ENCODE peak calls at places on chromosomes 16 and 17, in five cellular contexts. One of them, this sample, is unnamed.

GRCh38 chr16:4233431-4233830 is 8.4 kb downstream of the SRL start:
- DNase-seq in heart left ventricle: no peak
- DNase-seq in tibial nerve: no peak
- DNase-seq in dorsolateral prefrontal cortex: no peak
- DNase-seq in cardiac muscle cell: no peak
- DNase-seq in this sample: no peak

GRCh38 chr16:71479420-71479819 is 9.7 kb downstream of the ZNF19 start:
- DNase-seq in heart left ventricle: no peak
- DNase-seq in cardiac muscle cell: peak
- DNase-seq in tibial nerve: no peak
- DNase-seq in dorsolateral prefrontal cortex: no peak
- DNase-seq in this sample: no peak

GRCh38 chr17:50352072-50352692 is 6.3 kb downstream of the XYLT2 start:
- DNase-seq in heart left ventricle: peak
- DNase-seq in tibial nerve: no peak
- DNase-seq in cardiac muscle cell: no peak
- DNase-seq in dorsolateral prefrontal cortex: peak
- DNase-seq in this sample: no peak

GRCh38 chr16:57938484-57938883 is 32.4 kb downstream of the CNGB1 start:
- DNase-seq in dorsolateral prefrontal cortex: no peak
- DNase-seq in cardiac muscle cell: no peak
- DNase-seq in heart left ventricle: no peak
- DNase-seq in tibial nerve: no peak
- DNase-seq in this sample: no peak

GRCh38 chr17:32659419-32659842 is 172.6 kb downstream of the CDK5R1 start:
- DNase-seq in heart left ventricle: peak
- DNase-seq in dorsolateral prefrontal cortex: peak
- DNase-seq in tibial nerve: peak
- DNase-seq in cardiac muscle cell: peak
- DNase-seq in this sample: peak

GRCh38 chr17:6000426-6000825 is 69.8 kb upstream of the WSCD1 start:
- DNase-seq in cardiac muscle cell: no peak
- DNase-seq in heart left ventricle: no peak
- DNase-seq in tibial nerve: no peak
- DNase-seq in dorsolateral prefrontal cortex: no peak
- DNase-seq in this sample: no peak

GRCh38 chr17:40474419-40475002 is 26.9 kb downstream of the TNS4 start:
- DNase-seq in cardiac muscle cell: peak
- DNase-seq in heart left ventricle: no peak
- DNase-seq in tibial nerve: no peak
- DNase-seq in dorsolateral prefrontal cortex: no peak
- DNase-seq in this sample: no peak

GRCh38 chr17:44384281-44384822 is 5.1 kb downstream of the ITGA2B start:
- DNase-seq in tibial nerve: no peak
- DNase-seq in heart left ventricle: no peak
- DNase-seq in dorsolateral prefrontal cortex: no peak
- DNase-seq in cardiac muscle cell: no peak
- DNase-seq in this sample: no peak

GRCh38 chr17:37133131-37133530 is 184.4 kb downstream of the AATF start:
- DNase-seq in heart left ventricle: no peak
- DNase-seq in cardiac muscle cell: no peak
- DNase-seq in dorsolateral prefrontal cortex: no peak
- DNase-seq in tibial nerve: no peak
- DNase-seq in this sample: no peak

GRCh38 chr16:67459066-67459857 is 21.7 kb downstream of the ATP6V0D1 start:
- DNase-seq in cardiac muscle cell: peak
- DNase-seq in tibial nerve: no peak
- DNase-seq in dorsolateral prefrontal cortex: no peak
- DNase-seq in heart left ventricle: peak
- DNase-seq in this sample: peak

GRCh38 chr16:15897834-15898254 is 9.4 kb upstream of the CEP20 start:
- DNase-seq in heart left ventricle: no peak
- DNase-seq in dorsolateral prefrontal cortex: no peak
- DNase-seq in cardiac muscle cell: no peak
- DNase-seq in tibial nerve: no peak
- DNase-seq in this sample: no peak

GRCh38 chr17:62994931-62995330 is 28.9 kb downstream of the TANC2 start:
- DNase-seq in dorsolateral prefrontal cortex: no peak
- DNase-seq in tibial nerve: no peak
- DNase-seq in heart left ventricle: no peak
- DNase-seq in cardiac muscle cell: peak
- DNase-seq in this sample: no peak

GRCh38 chr17:79431175-79431574 is 179.7 kb downstream of the RBFOX3 start:
- DNase-seq in heart left ventricle: no peak
- DNase-seq in dorsolateral prefrontal cortex: no peak
- DNase-seq in cardiac muscle cell: no peak
- DNase-seq in tibial nerve: no peak
- DNase-seq in this sample: no peak

GRCh38 chr17:80270104-80270503 is 9.5 kb downstream of the RNF213 start:
- DNase-seq in dorsolateral prefrontal cortex: no peak
- DNase-seq in heart left ventricle: no peak
- DNase-seq in cardiac muscle cell: no peak
- DNase-seq in tibial nerve: no peak
- DNase-seq in this sample: no peak

GRCh38 chr16:30621765-30622164 is 11.6 kb upstream of the ZNF689 start:
- DNase-seq in cardiac muscle cell: no peak
- DNase-seq in heart left ventricle: no peak
- DNase-seq in tibial nerve: no peak
- DNase-seq in dorsolateral prefrontal cortex: no peak
- DNase-seq in this sample: no peak

GRCh38 chr17:55820675-55821074 is 69.8 kb downstream of the PCTP start:
- DNase-seq in cardiac muscle cell: no peak
- DNase-seq in dorsolateral prefrontal cortex: no peak
- DNase-seq in heart left ventricle: no peak
- DNase-seq in tibial nerve: no peak
- DNase-seq in this sample: no peak

GRCh38 chr17:4317648-4318047 is 48.8 kb downstream of the UBE2G1 start:
- DNase-seq in tibial nerve: no peak
- DNase-seq in cardiac muscle cell: no peak
- DNase-seq in dorsolateral prefrontal cortex: no peak
- DNase-seq in heart left ventricle: no peak
- DNase-seq in this sample: no peak

GRCh38 chr17:44599298-44600175 is 42.3 kb downstream of the FZD2 start:
- DNase-seq in heart left ventricle: peak
- DNase-seq in dorsolateral prefrontal cortex: peak
- DNase-seq in tibial nerve: peak
- DNase-seq in cardiac muscle cell: peak
- DNase-seq in this sample: peak

GRCh38 chr17:50651661-50652060 is 17.0 kb downstream of the ABCC3 start:
- DNase-seq in cardiac muscle cell: no peak
- DNase-seq in heart left ventricle: no peak
- DNase-seq in tibial nerve: no peak
- DNase-seq in dorsolateral prefrontal cortex: no peak
- DNase-seq in this sample: no peak

GRCh38 chr16:81107506-81107905 is 11.3 kb upstream of the GCSH start:
- DNase-seq in tibial nerve: no peak
- DNase-seq in dorsolateral prefrontal cortex: no peak
- DNase-seq in cardiac muscle cell: no peak
- DNase-seq in heart left ventricle: no peak
- DNase-seq in this sample: no peak

GRCh38 chr16:56787185-56787584 is 57.3 kb downstream of the NUP93 start:
- DNase-seq in dorsolateral prefrontal cortex: peak
- DNase-seq in cardiac muscle cell: peak
- DNase-seq in tibial nerve: no peak
- DNase-seq in heart left ventricle: no peak
- DNase-seq in this sample: no peak

GRCh38 chr17:44379887-44380286 is 9.6 kb downstream of the ITGA2B start:
- DNase-seq in heart left ventricle: no peak
- DNase-seq in dorsolateral prefrontal cortex: no peak
- DNase-seq in cardiac muscle cell: no peak
- DNase-seq in tibial nerve: no peak
- DNase-seq in this sample: no peak

GRCh38 chr16:88730632-88731607 is 24.6 kb downstream of the CTU2 start:
- DNase-seq in heart left ventricle: no peak
- DNase-seq in tibial nerve: no peak
- DNase-seq in cardiac muscle cell: no peak
- DNase-seq in dorsolateral prefrontal cortex: no peak
- DNase-seq in this sample: no peak

GRCh38 chr17:81665205-81666091 is 957 bp downstream of the OXLD1 start:
- DNase-seq in dorsolateral prefrontal cortex: peak
- DNase-seq in tibial nerve: no peak
- DNase-seq in heart left ventricle: no peak
- DNase-seq in cardiac muscle cell: no peak
- DNase-seq in this sample: no peak

GRCh38 chr16:84495506-84495905 is 9.0 kb downstream of the MEAK7 start:
- DNase-seq in tibial nerve: no peak
- DNase-seq in cardiac muscle cell: no peak
- DNase-seq in dorsolateral prefrontal cortex: no peak
- DNase-seq in heart left ventricle: no peak
- DNase-seq in this sample: no peak

GRCh38 chr17:49993423-49994037 is 1.5 kb downstream of the DLX3 start:
- DNase-seq in cardiac muscle cell: peak
- DNase-seq in dorsolateral prefrontal cortex: no peak
- DNase-seq in heart left ventricle: no peak
- DNase-seq in tibial nerve: no peak
- DNase-seq in this sample: no peak

DNA sequence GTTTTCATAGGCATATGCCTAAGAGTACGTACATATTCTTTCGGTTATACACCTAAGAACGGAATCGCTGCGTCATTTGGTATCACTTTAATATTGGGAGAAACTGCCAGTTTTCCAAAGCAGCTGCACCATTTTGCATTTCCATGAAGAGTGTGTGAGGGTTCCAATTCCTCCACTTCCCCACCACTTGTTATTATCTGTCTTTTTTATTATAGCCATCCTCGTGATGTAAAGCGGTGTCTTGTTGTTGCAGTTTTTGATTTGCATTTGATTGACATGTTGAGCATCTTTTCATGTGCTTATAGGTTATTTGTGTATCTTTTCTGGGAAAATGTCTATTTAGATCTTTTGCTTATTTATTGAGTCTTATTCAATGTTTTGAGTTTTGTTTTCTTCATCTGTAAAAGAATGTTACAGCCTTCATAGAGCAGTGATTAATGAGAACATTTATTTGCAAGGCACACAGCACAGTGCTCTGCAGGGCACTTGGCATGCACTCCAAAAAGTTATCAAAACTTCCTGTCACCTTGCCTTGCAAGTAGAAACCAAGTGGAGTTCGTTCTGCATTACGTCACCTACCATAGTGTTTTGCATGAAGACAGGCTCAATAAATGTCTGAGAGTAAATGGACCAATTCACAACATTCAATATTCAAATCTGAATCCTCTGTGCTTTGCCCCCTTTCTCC is 26.6 kb upstream of the ST6GALNAC1 start:
- DNase-seq in heart left ventricle: no peak
- DNase-seq in tibial nerve: no peak
- DNase-seq in cardiac muscle cell: no peak
- DNase-seq in dorsolateral prefrontal cortex: no peak
- DNase-seq in this sample: peak
- H3K4me3 ChIP-seq in heart left ventricle: no peak
- H3K4me3 ChIP-seq in tibial nerve: no peak
- H3K4me3 ChIP-seq in cardiac muscle cell: no peak
- H3K4me3 ChIP-seq in dorsolateral prefrontal cortex: no peak
- H3K4me3 ChIP-seq in this sample: no peak

DNA sequence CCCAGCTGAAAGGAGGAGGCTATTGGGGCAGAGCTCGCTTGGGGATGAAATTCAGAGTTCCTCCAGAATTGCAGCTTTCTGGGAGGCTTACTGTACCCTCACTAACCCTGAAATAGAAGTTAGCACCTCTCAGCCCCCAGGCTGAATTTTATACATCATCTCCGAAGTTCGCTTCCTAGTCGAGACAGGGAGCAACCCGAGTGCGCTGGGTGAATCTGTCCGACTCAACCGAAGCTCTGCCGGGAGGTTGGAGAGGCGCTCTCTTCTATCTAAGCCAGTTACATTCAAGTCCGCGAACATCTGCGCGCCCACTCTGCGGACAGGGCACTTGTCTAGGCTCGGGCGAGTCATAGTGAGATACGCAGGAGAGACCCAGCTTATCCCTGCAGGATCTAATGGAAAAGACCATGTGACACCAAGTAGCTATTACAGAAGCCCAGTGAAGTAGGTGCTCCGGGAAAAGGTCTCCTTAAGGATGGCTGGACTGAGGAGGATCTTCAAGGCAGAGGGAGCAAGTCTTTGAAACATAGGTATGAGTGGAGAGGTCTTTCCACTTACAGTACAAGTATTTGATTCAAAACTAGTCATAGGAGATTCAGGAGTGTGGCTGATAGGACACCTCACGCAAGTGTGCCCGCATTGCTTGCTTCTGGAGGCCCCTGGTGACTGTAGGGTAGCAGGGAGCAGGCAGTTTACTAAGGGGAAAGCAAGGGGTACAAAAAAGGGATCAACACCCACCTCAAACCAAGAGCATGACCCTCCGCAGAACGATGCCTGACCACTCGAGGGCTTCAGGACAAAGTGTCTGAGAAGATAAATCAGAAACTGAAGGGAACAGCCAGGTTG is 667 bp upstream of the HES7 start:
- DNase-seq in cardiac muscle cell: peak
- DNase-seq in heart left ventricle: no peak
- DNase-seq in dorsolateral prefrontal cortex: no peak
- DNase-seq in tibial nerve: no peak
- DNase-seq in this sample: no peak
- H3K27ac ChIP-seq in cardiac muscle cell: no peak
- H3K27ac ChIP-seq in heart left ventricle: no peak
- H3K27ac ChIP-seq in dorsolateral prefrontal cortex: no peak
- H3K27ac ChIP-seq in tibial nerve: peak
- H3K27ac ChIP-seq in this sample: no peak

GRCh38 chr16:1152651-1153259 is at the start of gene CACNA1H:
- DNase-seq in tibial nerve: no peak
- DNase-seq in heart left ventricle: no peak
- DNase-seq in dorsolateral prefrontal cortex: no peak
- DNase-seq in cardiac muscle cell: peak
- DNase-seq in this sample: no peak
- TF ChIP-seq CTCF in tibial nerve: peak
- TF ChIP-seq CTCF in heart left ventricle: peak
- TF ChIP-seq CTCF in dorsolateral prefrontal cortex: no peak
- TF ChIP-seq CTCF in cardiac muscle cell: no peak
- TF ChIP-seq CTCF in this sample: no peak

DNA sequence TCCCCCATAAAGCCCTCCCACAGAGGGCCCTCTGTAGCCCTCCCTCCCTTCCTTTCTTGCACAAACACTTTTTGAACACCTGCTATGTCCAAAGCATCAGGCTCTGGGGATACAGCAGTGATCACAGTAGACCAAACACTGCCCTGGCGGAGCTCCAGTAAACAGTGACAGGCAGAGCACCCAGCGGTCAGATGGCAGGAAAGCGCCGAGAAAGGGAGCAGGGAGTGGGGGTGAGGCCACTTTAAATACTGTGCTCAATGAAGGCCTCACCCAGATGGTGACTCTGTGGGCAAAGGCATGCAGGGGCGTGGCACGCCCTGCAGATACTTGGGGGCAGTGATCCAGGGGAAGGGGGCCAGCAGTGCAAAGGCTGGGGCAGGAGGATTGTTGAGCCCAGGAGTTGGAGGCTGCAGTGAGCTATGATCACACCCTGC is 7.6 kb downstream of the PRR29 start:
- DNase-seq in cardiac muscle cell: no peak
- DNase-seq in dorsolateral prefrontal cortex: no peak
- DNase-seq in heart left ventricle: no peak
- DNase-seq in tibial nerve: no peak
- DNase-seq in this sample: no peak
- H3K4me3 ChIP-seq in cardiac muscle cell: no peak
- H3K4me3 ChIP-seq in dorsolateral prefrontal cortex: peak
- H3K4me3 ChIP-seq in heart left ventricle: peak
- H3K4me3 ChIP-seq in tibial nerve: no peak
- H3K4me3 ChIP-seq in this sample: no peak

This sample was measured in pancreas.